ENCODE peak calls at places on chromosomes 11 and 22, in nine cellular contexts. One of them, this sample, is unnamed.

GRCh38 chr11:35554491-35555237 is 29.2 kb upstream of the PAMR1 start:
- DNase-seq in NCI-H1092 treated with DMSO at 0.1 percent for 48 hours: no peak
- DNase-seq in AG08396: no peak
- DNase-seq in astrocyte of the spinal cord: peak
- DNase-seq in EL: peak
- DNase-seq in esophagus squamous epithelium: no peak
- DNase-seq in Daoy: peak
- DNase-seq in cardiac muscle cell: peak
- DNase-seq in NCI-H2081 treated with DMSO at 0.1 percent for 48 hours: no peak
- DNase-seq in this sample: no peak

GRCh38 chr11:77096591-77097019 is 6.0 kb upstream of the OMP start:
- DNase-seq in astrocyte of the spinal cord: no peak
- DNase-seq in Daoy: no peak
- DNase-seq in cardiac muscle cell: no peak
- DNase-seq in EL: no peak
- DNase-seq in AG08396: no peak
- DNase-seq in NCI-H1092 treated with DMSO at 0.1 percent for 48 hours: no peak
- DNase-seq in NCI-H2081 treated with DMSO at 0.1 percent for 48 hours: no peak
- DNase-seq in esophagus squamous epithelium: no peak
- DNase-seq in this sample: no peak

GRCh38 chr22:37186228-37186996 is 1.6 kb downstream of the C1QTNF6 start:
- DNase-seq in astrocyte of the spinal cord: peak
- DNase-seq in cardiac muscle cell: peak
- DNase-seq in esophagus squamous epithelium: no peak
- DNase-seq in NCI-H1092 treated with DMSO at 0.1 percent for 48 hours: no peak
- DNase-seq in NCI-H2081 treated with DMSO at 0.1 percent for 48 hours: no peak
- DNase-seq in Daoy: peak
- DNase-seq in EL: peak
- DNase-seq in AG08396: peak
- DNase-seq in this sample: peak

GRCh38 chr11:105937738-105938137 is 84.3 kb downstream of the MSANTD4 start:
- DNase-seq in cardiac muscle cell: peak
- DNase-seq in EL: no peak
- DNase-seq in NCI-H1092 treated with DMSO at 0.1 percent for 48 hours: no peak
- DNase-seq in Daoy: peak
- DNase-seq in astrocyte of the spinal cord: peak
- DNase-seq in NCI-H2081 treated with DMSO at 0.1 percent for 48 hours: no peak
- DNase-seq in esophagus squamous epithelium: no peak
- DNase-seq in AG08396: peak
- DNase-seq in this sample: no peak

GRCh38 chr11:46930089-46930488 is 6.5 kb upstream of the CSTPP1 start:
- DNase-seq in esophagus squamous epithelium: no peak
- DNase-seq in Daoy: peak
- DNase-seq in EL: peak
- DNase-seq in astrocyte of the spinal cord: peak
- DNase-seq in AG08396: no peak
- DNase-seq in NCI-H2081 treated with DMSO at 0.1 percent for 48 hours: no peak
- DNase-seq in cardiac muscle cell: peak
- DNase-seq in NCI-H1092 treated with DMSO at 0.1 percent for 48 hours: no peak
- DNase-seq in this sample: peak

GRCh38 chr11:65288706-65289536 is 25.7 kb upstream of the CDC42EP2 start:
- DNase-seq in AG08396: no peak
- DNase-seq in astrocyte of the spinal cord: no peak
- DNase-seq in cardiac muscle cell: no peak
- DNase-seq in NCI-H1092 treated with DMSO at 0.1 percent for 48 hours: no peak
- DNase-seq in Daoy: no peak
- DNase-seq in esophagus squamous epithelium: no peak
- DNase-seq in NCI-H2081 treated with DMSO at 0.1 percent for 48 hours: no peak
- DNase-seq in EL: peak
- DNase-seq in this sample: no peak

GRCh38 chr11:12687216-12687623 is 13.0 kb downstream of the TEAD1 start:
- DNase-seq in esophagus squamous epithelium: no peak
- DNase-seq in Daoy: no peak
- DNase-seq in EL: no peak
- DNase-seq in cardiac muscle cell: no peak
- DNase-seq in astrocyte of the spinal cord: no peak
- DNase-seq in AG08396: no peak
- DNase-seq in NCI-H1092 treated with DMSO at 0.1 percent for 48 hours: no peak
- DNase-seq in NCI-H2081 treated with DMSO at 0.1 percent for 48 hours: no peak
- DNase-seq in this sample: no peak

GRCh38 chr11:132888226-132888625 is 644.1 kb downstream of the OPCML start:
- DNase-seq in Daoy: no peak
- DNase-seq in cardiac muscle cell: no peak
- DNase-seq in AG08396: no peak
- DNase-seq in esophagus squamous epithelium: no peak
- DNase-seq in astrocyte of the spinal cord: no peak
- DNase-seq in NCI-H1092 treated with DMSO at 0.1 percent for 48 hours: no peak
- DNase-seq in EL: peak
- DNase-seq in NCI-H2081 treated with DMSO at 0.1 percent for 48 hours: no peak
- DNase-seq in this sample: peak

GRCh38 chr11:132161538-132161937 is 791.1 kb downstream of the NTM start:
- DNase-seq in NCI-H2081 treated with DMSO at 0.1 percent for 48 hours: no peak
- DNase-seq in esophagus squamous epithelium: no peak
- DNase-seq in EL: no peak
- DNase-seq in cardiac muscle cell: no peak
- DNase-seq in NCI-H1092 treated with DMSO at 0.1 percent for 48 hours: peak
- DNase-seq in AG08396: no peak
- DNase-seq in astrocyte of the spinal cord: no peak
- DNase-seq in Daoy: no peak
- DNase-seq in this sample: no peak

GRCh38 chr11:113647108-113647507 is 59.0 kb downstream of the TMPRSS5 start:
- DNase-seq in NCI-H2081 treated with DMSO at 0.1 percent for 48 hours: no peak
- DNase-seq in astrocyte of the spinal cord: no peak
- DNase-seq in Daoy: no peak
- DNase-seq in esophagus squamous epithelium: no peak
- DNase-seq in EL: no peak
- DNase-seq in cardiac muscle cell: no peak
- DNase-seq in AG08396: no peak
- DNase-seq in NCI-H1092 treated with DMSO at 0.1 percent for 48 hours: no peak
- DNase-seq in this sample: no peak

GRCh38 chr11:47551086-47551485 is 1.8 kb downstream of the CELF1 start:
- DNase-seq in esophagus squamous epithelium: no peak
- DNase-seq in EL: peak
- DNase-seq in NCI-H2081 treated with DMSO at 0.1 percent for 48 hours: no peak
- DNase-seq in AG08396: no peak
- DNase-seq in NCI-H1092 treated with DMSO at 0.1 percent for 48 hours: no peak
- DNase-seq in Daoy: peak
- DNase-seq in cardiac muscle cell: peak
- DNase-seq in astrocyte of the spinal cord: no peak
- DNase-seq in this sample: no peak

GRCh38 chr11:103880968-103881367 is 155.5 kb upstream of the DDI1 start:
- DNase-seq in cardiac muscle cell: no peak
- DNase-seq in AG08396: no peak
- DNase-seq in astrocyte of the spinal cord: no peak
- DNase-seq in Daoy: no peak
- DNase-seq in EL: no peak
- DNase-seq in NCI-H1092 treated with DMSO at 0.1 percent for 48 hours: no peak
- DNase-seq in NCI-H2081 treated with DMSO at 0.1 percent for 48 hours: no peak
- DNase-seq in esophagus squamous epithelium: no peak
- DNase-seq in this sample: no peak

GRCh38 chr22:26169312-26170111 is at the start of gene SEZ6L:
- DNase-seq in NCI-H1092 treated with DMSO at 0.1 percent for 48 hours: peak
- DNase-seq in cardiac muscle cell: no peak
- DNase-seq in NCI-H2081 treated with DMSO at 0.1 percent for 48 hours: no peak
- DNase-seq in AG08396: peak
- DNase-seq in astrocyte of the spinal cord: no peak
- DNase-seq in Daoy: peak
- DNase-seq in EL: no peak
- DNase-seq in esophagus squamous epithelium: no peak
- DNase-seq in this sample: no peak

GRCh38 chr22:48993655-48994054 is 834.0 kb downstream of the BRD1 start:
- DNase-seq in astrocyte of the spinal cord: no peak
- DNase-seq in esophagus squamous epithelium: no peak
- DNase-seq in EL: no peak
- DNase-seq in NCI-H1092 treated with DMSO at 0.1 percent for 48 hours: no peak
- DNase-seq in Daoy: no peak
- DNase-seq in AG08396: no peak
- DNase-seq in cardiac muscle cell: no peak
- DNase-seq in NCI-H2081 treated with DMSO at 0.1 percent for 48 hours: no peak
- DNase-seq in this sample: no peak

GRCh38 chr11:71451596-71452353 is 1.2 kb upstream of the NADSYN1 start:
- DNase-seq in esophagus squamous epithelium: no peak
- DNase-seq in AG08396: no peak
- DNase-seq in NCI-H2081 treated with DMSO at 0.1 percent for 48 hours: no peak
- DNase-seq in cardiac muscle cell: no peak
- DNase-seq in astrocyte of the spinal cord: no peak
- DNase-seq in Daoy: no peak
- DNase-seq in EL: no peak
- DNase-seq in NCI-H1092 treated with DMSO at 0.1 percent for 48 hours: no peak
- DNase-seq in this sample: no peak

GRCh38 chr11:8294251-8294935 is 30.7 kb upstream of the LMO1 start:
- DNase-seq in EL: no peak
- DNase-seq in NCI-H1092 treated with DMSO at 0.1 percent for 48 hours: no peak
- DNase-seq in cardiac muscle cell: no peak
- DNase-seq in astrocyte of the spinal cord: no peak
- DNase-seq in AG08396: no peak
- DNase-seq in Daoy: no peak
- DNase-seq in esophagus squamous epithelium: no peak
- DNase-seq in NCI-H2081 treated with DMSO at 0.1 percent for 48 hours: no peak
- DNase-seq in this sample: no peak

GRCh38 chr22:20523118-20523983 is 15.9 kb downstream of the MED15 start:
- DNase-seq in astrocyte of the spinal cord: peak
- DNase-seq in AG08396: no peak
- DNase-seq in cardiac muscle cell: peak
- DNase-seq in EL: peak
- DNase-seq in Daoy: peak
- DNase-seq in esophagus squamous epithelium: no peak
- DNase-seq in NCI-H2081 treated with DMSO at 0.1 percent for 48 hours: no peak
- DNase-seq in NCI-H1092 treated with DMSO at 0.1 percent for 48 hours: no peak
- DNase-seq in this sample: peak

GRCh38 chr11:17171916-17172315 is 35.9 kb downstream of the PIK3C2A start:
- DNase-seq in NCI-H1092 treated with DMSO at 0.1 percent for 48 hours: no peak
- DNase-seq in NCI-H2081 treated with DMSO at 0.1 percent for 48 hours: no peak
- DNase-seq in cardiac muscle cell: peak
- DNase-seq in Daoy: no peak
- DNase-seq in AG08396: peak
- DNase-seq in esophagus squamous epithelium: no peak
- DNase-seq in EL: peak
- DNase-seq in astrocyte of the spinal cord: no peak
- DNase-seq in this sample: no peak

GRCh38 chr22:43643362-43643761 is 168.7 kb downstream of the EFCAB6 start:
- DNase-seq in esophagus squamous epithelium: no peak
- DNase-seq in Daoy: no peak
- DNase-seq in astrocyte of the spinal cord: no peak
- DNase-seq in EL: no peak
- DNase-seq in NCI-H2081 treated with DMSO at 0.1 percent for 48 hours: no peak
- DNase-seq in cardiac muscle cell: no peak
- DNase-seq in AG08396: no peak
- DNase-seq in NCI-H1092 treated with DMSO at 0.1 percent for 48 hours: peak
- DNase-seq in this sample: no peak

GRCh38 chr11:72609045-72609444 is 65.2 kb downstream of the PDE2A start:
- DNase-seq in cardiac muscle cell: peak
- DNase-seq in esophagus squamous epithelium: no peak
- DNase-seq in NCI-H1092 treated with DMSO at 0.1 percent for 48 hours: no peak
- DNase-seq in NCI-H2081 treated with DMSO at 0.1 percent for 48 hours: no peak
- DNase-seq in astrocyte of the spinal cord: no peak
- DNase-seq in AG08396: no peak
- DNase-seq in EL: peak
- DNase-seq in Daoy: no peak
- DNase-seq in this sample: no peak

GRCh38 chr22:30212363-30212995 is 34.1 kb downstream of the LIF start:
- DNase-seq in cardiac muscle cell: peak
- DNase-seq in NCI-H1092 treated with DMSO at 0.1 percent for 48 hours: no peak
- DNase-seq in astrocyte of the spinal cord: peak
- DNase-seq in Daoy: peak
- DNase-seq in NCI-H2081 treated with DMSO at 0.1 percent for 48 hours: no peak
- DNase-seq in esophagus squamous epithelium: no peak
- DNase-seq in EL: peak
- DNase-seq in AG08396: peak
- DNase-seq in this sample: peak

GRCh38 chr11:121630041-121630440 is 177.3 kb upstream of the SORL1-AS1 start:
- DNase-seq in AG08396: peak
- DNase-seq in NCI-H1092 treated with DMSO at 0.1 percent for 48 hours: no peak
- DNase-seq in cardiac muscle cell: peak
- DNase-seq in NCI-H2081 treated with DMSO at 0.1 percent for 48 hours: no peak
- DNase-seq in EL: peak
- DNase-seq in Daoy: peak
- DNase-seq in astrocyte of the spinal cord: peak
- DNase-seq in esophagus squamous epithelium: no peak
- DNase-seq in this sample: no peak

GRCh38 chr11:112179601-112180000 is 4.3 kb downstream of the BCO2 start:
- DNase-seq in NCI-H1092 treated with DMSO at 0.1 percent for 48 hours: no peak
- DNase-seq in Daoy: no peak
- DNase-seq in cardiac muscle cell: no peak
- DNase-seq in AG08396: no peak
- DNase-seq in NCI-H2081 treated with DMSO at 0.1 percent for 48 hours: no peak
- DNase-seq in esophagus squamous epithelium: no peak
- DNase-seq in astrocyte of the spinal cord: no peak
- DNase-seq in EL: no peak
- DNase-seq in this sample: no peak

GRCh38 chr11:17548444-17548843 is 1.4 kb downstream of the OTOG start:
- DNase-seq in Daoy: no peak
- DNase-seq in esophagus squamous epithelium: no peak
- DNase-seq in cardiac muscle cell: no peak
- DNase-seq in NCI-H1092 treated with DMSO at 0.1 percent for 48 hours: no peak
- DNase-seq in NCI-H2081 treated with DMSO at 0.1 percent for 48 hours: no peak
- DNase-seq in astrocyte of the spinal cord: no peak
- DNase-seq in EL: no peak
- DNase-seq in AG08396: no peak
- DNase-seq in this sample: no peak

GRCh38 chr11:128814856-128815705 is 52.0 kb downstream of the KCNJ1 start:
- DNase-seq in cardiac muscle cell: peak
- DNase-seq in astrocyte of the spinal cord: peak
- DNase-seq in NCI-H2081 treated with DMSO at 0.1 percent for 48 hours: no peak
- DNase-seq in AG08396: peak
- DNase-seq in EL: peak
- DNase-seq in NCI-H1092 treated with DMSO at 0.1 percent for 48 hours: no peak
- DNase-seq in esophagus squamous epithelium: no peak
- DNase-seq in Daoy: peak
- DNase-seq in this sample: no peak

This sample was measured in RCC 7860.